ENCODE peak calls at places on chromosomes 11 and 22, in six cellular contexts. One of them, this sample, is unnamed.

GRCh38 chr22:32307617-32308016 is 50.0 kb upstream of the RFPL3 start:
- DNase-seq in brain microvascular endothelial cell: no peak
- DNase-seq in nephron progenitor cell: no peak
- DNase-seq in HFFc6: no peak
- DNase-seq in H9: no peak
- DNase-seq in hepatocyte: no peak
- DNase-seq in this sample: no peak

GRCh38 chr22:45680932-45681700 is 9.5 kb downstream of the ATXN10 start:
- DNase-seq in brain microvascular endothelial cell: peak
- DNase-seq in nephron progenitor cell: no peak
- DNase-seq in HFFc6: peak
- DNase-seq in H9: no peak
- DNase-seq in hepatocyte: no peak
- DNase-seq in this sample: no peak

GRCh38 chr11:94048310-94048709 is 27.2 kb downstream of the HEPHL1 start:
- DNase-seq in brain microvascular endothelial cell: no peak
- DNase-seq in nephron progenitor cell: no peak
- DNase-seq in HFFc6: no peak
- DNase-seq in H9: no peak
- DNase-seq in hepatocyte: no peak
- DNase-seq in this sample: no peak

GRCh38 chr22:26360169-26360885 is 68.7 kb upstream of the ASPHD2 start:
- DNase-seq in brain microvascular endothelial cell: peak
- DNase-seq in nephron progenitor cell: peak
- DNase-seq in HFFc6: peak
- DNase-seq in H9: peak
- DNase-seq in hepatocyte: peak
- DNase-seq in this sample: peak

GRCh38 chr22:33909075-33909458 is 11.2 kb downstream of the LARGE1 start:
- DNase-seq in brain microvascular endothelial cell: peak
- DNase-seq in nephron progenitor cell: no peak
- DNase-seq in HFFc6: peak
- DNase-seq in H9: no peak
- DNase-seq in hepatocyte: peak
- DNase-seq in this sample: no peak

GRCh38 chr11:66864924-66865697 is 8.2 kb downstream of the LRFN4 start:
- DNase-seq in brain microvascular endothelial cell: no peak
- DNase-seq in nephron progenitor cell: no peak
- DNase-seq in HFFc6: no peak
- DNase-seq in H9: no peak
- DNase-seq in hepatocyte: no peak
- DNase-seq in this sample: no peak

GRCh38 chr11:113994077-113994954 is 19.4 kb downstream of the HTR3A start:
- DNase-seq in brain microvascular endothelial cell: no peak
- DNase-seq in nephron progenitor cell: peak
- DNase-seq in HFFc6: no peak
- DNase-seq in H9: peak
- DNase-seq in hepatocyte: peak
- DNase-seq in this sample: no peak

GRCh38 chr22:21974058-21974649 is 8.4 kb downstream of the TOP3B start:
- DNase-seq in brain microvascular endothelial cell: no peak
- DNase-seq in nephron progenitor cell: no peak
- DNase-seq in HFFc6: no peak
- DNase-seq in H9: no peak
- DNase-seq in hepatocyte: no peak
- DNase-seq in this sample: no peak

GRCh38 chr11:30497600-30497999 is 88.6 kb downstream of the MPPED2 start:
- DNase-seq in brain microvascular endothelial cell: no peak
- DNase-seq in nephron progenitor cell: no peak
- DNase-seq in HFFc6: no peak
- DNase-seq in H9: no peak
- DNase-seq in hepatocyte: no peak
- DNase-seq in this sample: no peak

GRCh38 chr22:27490080-27490479 is 311.5 kb downstream of the MN1 start:
- DNase-seq in brain microvascular endothelial cell: no peak
- DNase-seq in nephron progenitor cell: no peak
- DNase-seq in HFFc6: no peak
- DNase-seq in H9: no peak
- DNase-seq in hepatocyte: no peak
- DNase-seq in this sample: no peak

GRCh38 chr11:102061276-102061675 is 14.0 kb downstream of the CFAP300 start:
- DNase-seq in brain microvascular endothelial cell: peak
- DNase-seq in nephron progenitor cell: no peak
- DNase-seq in HFFc6: no peak
- DNase-seq in H9: no peak
- DNase-seq in hepatocyte: peak
- DNase-seq in this sample: no peak

GRCh38 chr11:130261546-130261945 is 53.2 kb downstream of the ZBTB44 start:
- DNase-seq in brain microvascular endothelial cell: no peak
- DNase-seq in nephron progenitor cell: no peak
- DNase-seq in HFFc6: no peak
- DNase-seq in H9: no peak
- DNase-seq in hepatocyte: no peak
- DNase-seq in this sample: no peak

GRCh38 chr11:23725752-23726151 is 771.1 kb upstream of the LUZP2 start:
- DNase-seq in brain microvascular endothelial cell: peak
- DNase-seq in nephron progenitor cell: no peak
- DNase-seq in HFFc6: no peak
- DNase-seq in H9: no peak
- DNase-seq in hepatocyte: no peak
- DNase-seq in this sample: no peak

GRCh38 chr22:25403752-25404471 is 160.6 kb upstream of the GRK3 start:
- DNase-seq in brain microvascular endothelial cell: no peak
- DNase-seq in nephron progenitor cell: peak
- DNase-seq in HFFc6: peak
- DNase-seq in H9: no peak
- DNase-seq in hepatocyte: peak
- DNase-seq in this sample: no peak

GRCh38 chr22:27795053-27795452 is 6.5 kb downstream of the MN1 start:
- DNase-seq in brain microvascular endothelial cell: no peak
- DNase-seq in nephron progenitor cell: peak
- DNase-seq in HFFc6: no peak
- DNase-seq in H9: peak
- DNase-seq in hepatocyte: no peak
- DNase-seq in this sample: no peak

GRCh38 chr11:73141309-73142127 is 600 bp downstream of the FCHSD2 start:
- DNase-seq in brain microvascular endothelial cell: peak
- DNase-seq in nephron progenitor cell: peak
- DNase-seq in HFFc6: peak
- DNase-seq in H9: peak
- DNase-seq in hepatocyte: peak
- DNase-seq in this sample: no peak

GRCh38 chr11:16839821-16840220 is 101.4 kb downstream of the C11orf58 start:
- DNase-seq in brain microvascular endothelial cell: no peak
- DNase-seq in nephron progenitor cell: no peak
- DNase-seq in HFFc6: no peak
- DNase-seq in H9: no peak
- DNase-seq in hepatocyte: no peak
- DNase-seq in this sample: no peak

GRCh38 chr11:36478700-36479329 is 31.3 kb downstream of the TRAF6 start:
- DNase-seq in brain microvascular endothelial cell: peak
- DNase-seq in nephron progenitor cell: peak
- DNase-seq in HFFc6: peak
- DNase-seq in H9: no peak
- DNase-seq in hepatocyte: peak
- DNase-seq in this sample: no peak

GRCh38 chr11:104967493-104968364 is 645 bp downstream of the CASP4 start:
- DNase-seq in brain microvascular endothelial cell: no peak
- DNase-seq in nephron progenitor cell: no peak
- DNase-seq in HFFc6: no peak
- DNase-seq in H9: no peak
- DNase-seq in hepatocyte: no peak
- DNase-seq in this sample: no peak

GRCh38 chr11:4105916-4106315 is 11.3 kb downstream of the RRM1 start:
- DNase-seq in brain microvascular endothelial cell: no peak
- DNase-seq in nephron progenitor cell: no peak
- DNase-seq in HFFc6: no peak
- DNase-seq in H9: no peak
- DNase-seq in hepatocyte: no peak
- DNase-seq in this sample: no peak

GRCh38 chr11:59112494-59112893 is 5.5 kb downstream of the FAM111B start:
- DNase-seq in brain microvascular endothelial cell: no peak
- DNase-seq in nephron progenitor cell: no peak
- DNase-seq in HFFc6: no peak
- DNase-seq in H9: no peak
- DNase-seq in hepatocyte: no peak
- DNase-seq in this sample: no peak

GRCh38 chr22:46090051-46090591 is 60.2 kb upstream of the PPARA start:
- DNase-seq in brain microvascular endothelial cell: no peak
- DNase-seq in nephron progenitor cell: peak
- DNase-seq in HFFc6: no peak
- DNase-seq in H9: no peak
- DNase-seq in hepatocyte: no peak
- DNase-seq in this sample: no peak

GRCh38 chr11:60376601-60377000 is 1.7 kb upstream of the MS4A7 start:
- DNase-seq in brain microvascular endothelial cell: no peak
- DNase-seq in nephron progenitor cell: no peak
- DNase-seq in HFFc6: no peak
- DNase-seq in H9: no peak
- DNase-seq in hepatocyte: peak
- DNase-seq in this sample: no peak

GRCh38 chr11:114179234-114179941 is 116.8 kb upstream of the NNMT start:
- DNase-seq in brain microvascular endothelial cell: peak
- DNase-seq in nephron progenitor cell: no peak
- DNase-seq in HFFc6: no peak
- DNase-seq in H9: no peak
- DNase-seq in hepatocyte: peak
- DNase-seq in this sample: no peak

GRCh38 chr11:22089609-22090008 is 103.3 kb upstream of the ANO5 start:
- DNase-seq in brain microvascular endothelial cell: no peak
- DNase-seq in nephron progenitor cell: no peak
- DNase-seq in HFFc6: no peak
- DNase-seq in H9: no peak
- DNase-seq in hepatocyte: no peak
- DNase-seq in this sample: no peak

GRCh38 chr11:61045271-61045670 is 57.0 kb upstream of the CD5 start:
- DNase-seq in brain microvascular endothelial cell: no peak
- DNase-seq in nephron progenitor cell: no peak
- DNase-seq in HFFc6: no peak
- DNase-seq in H9: no peak
- DNase-seq in hepatocyte: no peak
- DNase-seq in this sample: no peak

GRCh38 chr11:78926633-78927347 is 352.1 kb upstream of the NARS2 start:
- DNase-seq in brain microvascular endothelial cell: no peak
- DNase-seq in nephron progenitor cell: no peak
- DNase-seq in HFFc6: peak
- DNase-seq in H9: no peak
- DNase-seq in hepatocyte: no peak
- DNase-seq in this sample: no peak

GRCh38 chr22:27100789-27101188 is 443.4 kb downstream of the MIAT start:
- DNase-seq in brain microvascular endothelial cell: peak
- DNase-seq in nephron progenitor cell: peak
- DNase-seq in HFFc6: no peak
- DNase-seq in H9: peak
- DNase-seq in hepatocyte: peak
- DNase-seq in this sample: no peak

GRCh38 chr22:30286813-30287625 is 2.3 kb downstream of the CASTOR1 start:
- DNase-seq in brain microvascular endothelial cell: peak
- DNase-seq in nephron progenitor cell: peak
- DNase-seq in HFFc6: no peak
- DNase-seq in H9: peak
- DNase-seq in hepatocyte: peak
- DNase-seq in this sample: peak

GRCh38 chr11:44658451-44658850 is 68.3 kb upstream of the TSPAN18 start:
- DNase-seq in brain microvascular endothelial cell: peak
- DNase-seq in nephron progenitor cell: peak
- DNase-seq in HFFc6: peak
- DNase-seq in H9: peak
- DNase-seq in hepatocyte: peak
- DNase-seq in this sample: no peak
- TF ChIP-seq CTCF in brain microvascular endothelial cell: peak
- TF ChIP-seq CTCF in nephron progenitor cell: peak
- TF ChIP-seq CTCF in HFFc6: peak
- TF ChIP-seq CTCF in H9: peak
- TF ChIP-seq CTCF in hepatocyte: peak
- TF ChIP-seq CTCF in this sample: no peak

GRCh38 chr22:23862103-23862502 is 4.4 kb downstream of the SLC2A11 start:
- DNase-seq in brain microvascular endothelial cell: peak
- DNase-seq in nephron progenitor cell: peak
- DNase-seq in HFFc6: peak
- DNase-seq in H9: peak
- DNase-seq in hepatocyte: peak
- DNase-seq in this sample: no peak
- TF ChIP-seq CTCF in brain microvascular endothelial cell: peak
- TF ChIP-seq CTCF in nephron progenitor cell: peak
- TF ChIP-seq CTCF in HFFc6: peak
- TF ChIP-seq CTCF in H9: peak
- TF ChIP-seq CTCF in hepatocyte: peak
- TF ChIP-seq CTCF in this sample: no peak

GRCh38 chr11:132855516-132855915 is 676.8 kb downstream of the OPCML start:
- DNase-seq in brain microvascular endothelial cell: no peak
- DNase-seq in nephron progenitor cell: no peak
- DNase-seq in HFFc6: peak
- DNase-seq in H9: no peak
- DNase-seq in hepatocyte: no peak
- DNase-seq in this sample: no peak

GRCh38 chr11:132862137-132862536 is 670.2 kb downstream of the OPCML start:
- DNase-seq in brain microvascular endothelial cell: no peak
- DNase-seq in nephron progenitor cell: no peak
- DNase-seq in HFFc6: no peak
- DNase-seq in H9: no peak
- DNase-seq in hepatocyte: no peak
- DNase-seq in this sample: no peak

GRCh38 chr11:132853886-132854285 is 678.4 kb downstream of the OPCML start:
- DNase-seq in brain microvascular endothelial cell: no peak
- DNase-seq in nephron progenitor cell: no peak
- DNase-seq in HFFc6: no peak
- DNase-seq in H9: no peak
- DNase-seq in hepatocyte: no peak
- DNase-seq in this sample: no peak

GRCh38 chr11:132856032-132856431 is 676.3 kb downstream of the OPCML start:
- DNase-seq in brain microvascular endothelial cell: no peak
- DNase-seq in nephron progenitor cell: no peak
- DNase-seq in HFFc6: no peak
- DNase-seq in H9: no peak
- DNase-seq in hepatocyte: no peak
- DNase-seq in this sample: no peak

GRCh38 chr11:132858203-132858602 is 674.1 kb downstream of the OPCML start:
- DNase-seq in brain microvascular endothelial cell: peak
- DNase-seq in nephron progenitor cell: peak
- DNase-seq in HFFc6: peak
- DNase-seq in H9: peak
- DNase-seq in hepatocyte: peak
- DNase-seq in this sample: no peak
- TF ChIP-seq CTCF in brain microvascular endothelial cell: peak
- TF ChIP-seq CTCF in nephron progenitor cell: peak
- TF ChIP-seq CTCF in HFFc6: peak
- TF ChIP-seq CTCF in H9: peak
- TF ChIP-seq CTCF in hepatocyte: no peak
- TF ChIP-seq CTCF in this sample: no peak

DNA sequence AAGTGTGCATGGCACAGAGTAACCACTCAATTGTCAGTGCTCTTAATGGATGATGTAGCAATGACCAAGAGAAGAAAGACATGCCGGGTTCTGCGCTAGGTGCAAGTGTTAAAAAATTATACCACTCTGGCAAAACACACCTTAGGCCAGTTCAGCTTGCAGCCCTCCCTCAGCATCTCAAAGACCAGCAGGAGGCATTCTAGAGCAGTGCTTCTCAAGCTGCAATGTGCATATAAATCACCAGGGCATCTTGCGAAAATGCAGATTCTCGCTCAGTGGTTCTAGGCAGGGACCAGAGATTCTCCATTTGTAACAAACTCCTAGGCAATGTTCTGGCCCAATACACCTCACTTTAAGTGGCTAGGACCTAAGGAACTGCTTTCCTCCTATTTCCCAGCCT is 337.3 kb upstream of the API5 start:
- DNase-seq in brain microvascular endothelial cell: no peak
- DNase-seq in nephron progenitor cell: no peak
- DNase-seq in HFFc6: no peak
- DNase-seq in H9: peak
- DNase-seq in hepatocyte: no peak
- DNase-seq in this sample: no peak
- TF ChIP-seq CTCF in brain microvascular endothelial cell: no peak
- TF ChIP-seq CTCF in nephron progenitor cell: no peak
- TF ChIP-seq CTCF in HFFc6: no peak
- TF ChIP-seq CTCF in H9: peak
- TF ChIP-seq CTCF in hepatocyte: peak
- TF ChIP-seq CTCF in this sample: no peak